ENCODE peak calls at places on chromosomes 16 and 17, in five cellular contexts. H, B, V, A and Q are unnamed samples.

GRCh38 chr17:82301916-82302497 is 15.4 kb downstream of the CD7 start:
- DNase-seq in A (peak), B (no peak), V (no peak), H (no peak), Q (no peak)

GRCh38 chr16:471353-472198 is 46.1 kb downstream of the RAB11FIP3 start:
- DNase-seq in A (no peak), V (peak), B (no peak), H (no peak), Q (no peak)

GRCh38 chr17:5027299-5027698 is 7.9 kb downstream of the SLC52A1 start:
- DNase-seq in A (no peak), B (no peak), H (no peak), V (no peak), Q (no peak)

GRCh38 chr16:35203636-35204035 is 1744.2 kb downstream of the TP53TG3F start:
- DNase-seq in A (no peak), B (no peak), V (no peak), H (no peak), Q (no peak)

GRCh38 chr16:29007865-29008593 is 23.2 kb downstream of the LAT start:
- DNase-seq in H (peak), A (peak), B (no peak), V (peak), Q (no peak)

GRCh38 chr17:41325126-41325525 is 9.6 kb upstream of the KRTAP17-1 start:
- DNase-seq in H (no peak), A (no peak), B (no peak), V (no peak), Q (no peak)

GRCh38 chr17:8654822-8655221 is 24.3 kb upstream of the MYH10 start:
- DNase-seq in H (no peak), V (no peak), A (no peak), B (no peak), Q (no peak)

GRCh38 chr17:48012151-48012520 is 25.5 kb downstream of the COPZ2 start:
- DNase-seq in H (peak), B (no peak), A (peak), V (no peak), Q (no peak)

GRCh38 chr16:81790277-81790676 is 11.2 kb downstream of the PLCG2 start:
- DNase-seq in H (no peak), A (no peak), B (no peak), V (no peak), Q (no peak)

GRCh38 chr17:68456529-68457167 is 648 bp downstream of the WIPI1 start:
- DNase-seq in B (peak), H (no peak), V (peak), A (no peak), Q (no peak)

GRCh38 chr17:80861892-80862291 is 129.7 kb upstream of the CHMP6 start:
- DNase-seq in A (peak), H (no peak), V (peak), B (peak), Q (no peak)

GRCh38 chr17:68325961-68326360 is 34.7 kb downstream of the ARSG start:
- DNase-seq in H (no peak), V (no peak), B (no peak), A (no peak), Q (no peak)

GRCh38 chr17:63993368-63993990 is 4.7 kb upstream of the PRR29 start:
- DNase-seq in V (no peak), H (no peak), A (no peak), B (no peak), Q (no peak)

GRCh38 chr17:41421116-41421515 is 3.3 kb downstream of the KRT37 start:
- DNase-seq in A (no peak), V (peak), B (no peak), H (no peak), Q (no peak)

GRCh38 chr16:23448392-23448791 is 4.6 kb downstream of the COG7 start:
- DNase-seq in V (no peak), A (no peak), B (no peak), H (no peak), Q (no peak)

GRCh38 chr17:21228111-21228510 is 14.2 kb upstream of the TMEM11 start:
- DNase-seq in A (no peak), B (no peak), H (no peak), V (no peak), Q (no peak)

GRCh38 chr16:4272114-4272954 is 489 bp downstream of the TFAP4 start:
- DNase-seq in H (peak), A (peak), V (peak), B (peak), Q (peak)

GRCh38 chr17:63519972-63520882 is 2.9 kb upstream of the KCNH6 start:
- DNase-seq in A (no peak), V (no peak), B (peak), H (no peak), Q (no peak)